ENCODE peak calls at places on chromosomes 3 and 15, in nine cellular contexts. One of them, this sample, is unnamed.

GRCh38 chr15:40006646-40007045 is 32.3 kb downstream of the SRP14 start:
- DNase-seq in stimulated activated CD8-positive, alpha-beta memory T cell treated with anti-CD3 and anti-CD28 coated beads, Interleukin-2, amount 100 ng/mL, for 1 hour: no peak
- DNase-seq in spleen: no peak
- DNase-seq in T-helper 17 cell: no peak
- DNase-seq in NCI-H1417: no peak
- DNase-seq in NCI-H69: peak; percentile 15
- DNase-seq in NCI-H2029: no peak
- DNase-seq in stimulated activated CD4-positive, alpha-beta T cell treated with anti-CD3 and anti-CD28 coated beads, Interleukin-12 subunit alpha, Interleukin-12 subunit beta, amount 100 ng/mL, for 48 hours: no peak
- DNase-seq in NCI-H748 treated with DMSO at 0.1 percent for 48 hours: no peak
- DNase-seq in this sample: no peak

GRCh38 chr3:169305460-169305859 is 358.1 kb downstream of the MECOM start:
- DNase-seq in stimulated activated CD8-positive, alpha-beta memory T cell treated with anti-CD3 and anti-CD28 coated beads, Interleukin-2, amount 100 ng/mL, for 1 hour: no peak
- DNase-seq in spleen: no peak
- DNase-seq in T-helper 17 cell: no peak
- DNase-seq in NCI-H1417: peak; percentile 45
- DNase-seq in NCI-H69: peak; percentile 71
- DNase-seq in NCI-H2029: no peak
- DNase-seq in stimulated activated CD4-positive, alpha-beta T cell treated with anti-CD3 and anti-CD28 coated beads, Interleukin-12 subunit alpha, Interleukin-12 subunit beta, amount 100 ng/mL, for 48 hours: no peak
- DNase-seq in NCI-H748 treated with DMSO at 0.1 percent for 48 hours: no peak
- DNase-seq in this sample: no peak

GRCh38 chr3:55226696-55227095 is 260.4 kb downstream of the WNT5A start:
- DNase-seq in stimulated activated CD8-positive, alpha-beta memory T cell treated with anti-CD3 and anti-CD28 coated beads, Interleukin-2, amount 100 ng/mL, for 1 hour: no peak
- DNase-seq in spleen: no peak
- DNase-seq in T-helper 17 cell: no peak
- DNase-seq in NCI-H1417: no peak
- DNase-seq in NCI-H69: no peak
- DNase-seq in NCI-H2029: no peak
- DNase-seq in stimulated activated CD4-positive, alpha-beta T cell treated with anti-CD3 and anti-CD28 coated beads, Interleukin-12 subunit alpha, Interleukin-12 subunit beta, amount 100 ng/mL, for 48 hours: no peak
- DNase-seq in NCI-H748 treated with DMSO at 0.1 percent for 48 hours: no peak
- DNase-seq in this sample: no peak

GRCh38 chr3:161273589-161274218 is 52.6 kb downstream of the NMD3 start:
- DNase-seq in stimulated activated CD8-positive, alpha-beta memory T cell treated with anti-CD3 and anti-CD28 coated beads, Interleukin-2, amount 100 ng/mL, for 1 hour: no peak
- DNase-seq in spleen: no peak
- DNase-seq in T-helper 17 cell: peak; percentile 18
- DNase-seq in NCI-H1417: peak; percentile 73
- DNase-seq in NCI-H69: peak; percentile 61
- DNase-seq in NCI-H2029: peak; percentile 21
- DNase-seq in stimulated activated CD4-positive, alpha-beta T cell treated with anti-CD3 and anti-CD28 coated beads, Interleukin-12 subunit alpha, Interleukin-12 subunit beta, amount 100 ng/mL, for 48 hours: peak; percentile 3
- DNase-seq in NCI-H748 treated with DMSO at 0.1 percent for 48 hours: peak; percentile 6
- DNase-seq in this sample: no peak

GRCh38 chr3:32896143-32896542 is 55.3 kb upstream of the CCR4 start:
- DNase-seq in stimulated activated CD8-positive, alpha-beta memory T cell treated with anti-CD3 and anti-CD28 coated beads, Interleukin-2, amount 100 ng/mL, for 1 hour: no peak
- DNase-seq in spleen: no peak
- DNase-seq in T-helper 17 cell: no peak
- DNase-seq in NCI-H1417: no peak
- DNase-seq in NCI-H69: no peak
- DNase-seq in NCI-H2029: no peak
- DNase-seq in stimulated activated CD4-positive, alpha-beta T cell treated with anti-CD3 and anti-CD28 coated beads, Interleukin-12 subunit alpha, Interleukin-12 subunit beta, amount 100 ng/mL, for 48 hours: no peak
- DNase-seq in NCI-H748 treated with DMSO at 0.1 percent for 48 hours: no peak
- DNase-seq in this sample: no peak

GRCh38 chr15:60758961-60759729 is 280.2 kb upstream of the ICE2 start:
- DNase-seq in stimulated activated CD8-positive, alpha-beta memory T cell treated with anti-CD3 and anti-CD28 coated beads, Interleukin-2, amount 100 ng/mL, for 1 hour: no peak
- DNase-seq in spleen: no peak
- DNase-seq in T-helper 17 cell: no peak
- DNase-seq in NCI-H1417: no peak
- DNase-seq in NCI-H69: no peak
- DNase-seq in NCI-H2029: no peak
- DNase-seq in stimulated activated CD4-positive, alpha-beta T cell treated with anti-CD3 and anti-CD28 coated beads, Interleukin-12 subunit alpha, Interleukin-12 subunit beta, amount 100 ng/mL, for 48 hours: no peak
- DNase-seq in NCI-H748 treated with DMSO at 0.1 percent for 48 hours: no peak
- DNase-seq in this sample: no peak

GRCh38 chr15:59892995-59893394 is 111.1 kb upstream of the FOXB1 start:
- DNase-seq in stimulated activated CD8-positive, alpha-beta memory T cell treated with anti-CD3 and anti-CD28 coated beads, Interleukin-2, amount 100 ng/mL, for 1 hour: no peak
- DNase-seq in spleen: no peak
- DNase-seq in T-helper 17 cell: no peak
- DNase-seq in NCI-H1417: no peak
- DNase-seq in NCI-H69: no peak
- DNase-seq in NCI-H2029: no peak
- DNase-seq in stimulated activated CD4-positive, alpha-beta T cell treated with anti-CD3 and anti-CD28 coated beads, Interleukin-12 subunit alpha, Interleukin-12 subunit beta, amount 100 ng/mL, for 48 hours: no peak
- DNase-seq in NCI-H748 treated with DMSO at 0.1 percent for 48 hours: no peak
- DNase-seq in this sample: no peak

GRCh38 chr15:101070502-101071273 is 151.5 kb downstream of the LRRK1 start:
- DNase-seq in stimulated activated CD8-positive, alpha-beta memory T cell treated with anti-CD3 and anti-CD28 coated beads, Interleukin-2, amount 100 ng/mL, for 1 hour: no peak
- DNase-seq in spleen: peak; percentile 41
- DNase-seq in T-helper 17 cell: no peak
- DNase-seq in NCI-H1417: peak; percentile 51
- DNase-seq in NCI-H69: peak; percentile 47
- DNase-seq in NCI-H2029: peak; percentile 16
- DNase-seq in stimulated activated CD4-positive, alpha-beta T cell treated with anti-CD3 and anti-CD28 coated beads, Interleukin-12 subunit alpha, Interleukin-12 subunit beta, amount 100 ng/mL, for 48 hours: no peak
- DNase-seq in NCI-H748 treated with DMSO at 0.1 percent for 48 hours: peak; percentile 26
- DNase-seq in this sample: no peak

GRCh38 chr15:42581272-42581730 is 5.9 kb downstream of the STARD9 start:
- DNase-seq in stimulated activated CD8-positive, alpha-beta memory T cell treated with anti-CD3 and anti-CD28 coated beads, Interleukin-2, amount 100 ng/mL, for 1 hour: peak; percentile 65
- DNase-seq in spleen: peak; percentile 97
- DNase-seq in T-helper 17 cell: peak; percentile 62
- DNase-seq in NCI-H1417: peak; percentile 81
- DNase-seq in NCI-H69: peak; percentile 85
- DNase-seq in NCI-H2029: peak; percentile 61
- DNase-seq in stimulated activated CD4-positive, alpha-beta T cell treated with anti-CD3 and anti-CD28 coated beads, Interleukin-12 subunit alpha, Interleukin-12 subunit beta, amount 100 ng/mL, for 48 hours: peak; percentile 76
- DNase-seq in NCI-H748 treated with DMSO at 0.1 percent for 48 hours: peak; percentile 67
- DNase-seq in this sample: peak; percentile 61

GRCh38 chr15:65423977-65424679 is 1.4 kb upstream of the IGDCC4 start:
- DNase-seq in stimulated activated CD8-positive, alpha-beta memory T cell treated with anti-CD3 and anti-CD28 coated beads, Interleukin-2, amount 100 ng/mL, for 1 hour: no peak
- DNase-seq in spleen: no peak
- DNase-seq in T-helper 17 cell: no peak
- DNase-seq in NCI-H1417: no peak
- DNase-seq in NCI-H69: peak; percentile 24
- DNase-seq in NCI-H2029: no peak
- DNase-seq in stimulated activated CD4-positive, alpha-beta T cell treated with anti-CD3 and anti-CD28 coated beads, Interleukin-12 subunit alpha, Interleukin-12 subunit beta, amount 100 ng/mL, for 48 hours: no peak
- DNase-seq in NCI-H748 treated with DMSO at 0.1 percent for 48 hours: no peak
- DNase-seq in this sample: no peak

GRCh38 chr15:22794621-22795167 is 8.2 kb downstream of the NIPA1 start:
- DNase-seq in stimulated activated CD8-positive, alpha-beta memory T cell treated with anti-CD3 and anti-CD28 coated beads, Interleukin-2, amount 100 ng/mL, for 1 hour: no peak
- DNase-seq in spleen: no peak
- DNase-seq in T-helper 17 cell: no peak
- DNase-seq in NCI-H1417: no peak
- DNase-seq in NCI-H69: no peak
- DNase-seq in NCI-H2029: no peak
- DNase-seq in stimulated activated CD4-positive, alpha-beta T cell treated with anti-CD3 and anti-CD28 coated beads, Interleukin-12 subunit alpha, Interleukin-12 subunit beta, amount 100 ng/mL, for 48 hours: no peak
- DNase-seq in NCI-H748 treated with DMSO at 0.1 percent for 48 hours: no peak
- DNase-seq in this sample: no peak

GRCh38 chr3:70086336-70086735 is 86.8 kb downstream of the SAMMSON start:
- DNase-seq in stimulated activated CD8-positive, alpha-beta memory T cell treated with anti-CD3 and anti-CD28 coated beads, Interleukin-2, amount 100 ng/mL, for 1 hour: no peak
- DNase-seq in spleen: no peak
- DNase-seq in T-helper 17 cell: no peak
- DNase-seq in NCI-H1417: no peak
- DNase-seq in NCI-H69: no peak
- DNase-seq in NCI-H2029: no peak
- DNase-seq in stimulated activated CD4-positive, alpha-beta T cell treated with anti-CD3 and anti-CD28 coated beads, Interleukin-12 subunit alpha, Interleukin-12 subunit beta, amount 100 ng/mL, for 48 hours: no peak
- DNase-seq in NCI-H748 treated with DMSO at 0.1 percent for 48 hours: no peak
- DNase-seq in this sample: no peak

GRCh38 chr3:140134231-140134630 is 199.2 kb downstream of the CLSTN2 start:
- DNase-seq in stimulated activated CD8-positive, alpha-beta memory T cell treated with anti-CD3 and anti-CD28 coated beads, Interleukin-2, amount 100 ng/mL, for 1 hour: no peak
- DNase-seq in spleen: no peak
- DNase-seq in T-helper 17 cell: no peak
- DNase-seq in NCI-H1417: no peak
- DNase-seq in NCI-H69: peak; percentile 12
- DNase-seq in NCI-H2029: no peak
- DNase-seq in stimulated activated CD4-positive, alpha-beta T cell treated with anti-CD3 and anti-CD28 coated beads, Interleukin-12 subunit alpha, Interleukin-12 subunit beta, amount 100 ng/mL, for 48 hours: no peak
- DNase-seq in NCI-H748 treated with DMSO at 0.1 percent for 48 hours: no peak
- DNase-seq in this sample: no peak

GRCh38 chr3:52568066-52568465 is 31.7 kb downstream of the UQCC5 start:
- DNase-seq in stimulated activated CD8-positive, alpha-beta memory T cell treated with anti-CD3 and anti-CD28 coated beads, Interleukin-2, amount 100 ng/mL, for 1 hour: no peak
- DNase-seq in spleen: no peak
- DNase-seq in T-helper 17 cell: no peak
- DNase-seq in NCI-H1417: no peak
- DNase-seq in NCI-H69: no peak
- DNase-seq in NCI-H2029: no peak
- DNase-seq in stimulated activated CD4-positive, alpha-beta T cell treated with anti-CD3 and anti-CD28 coated beads, Interleukin-12 subunit alpha, Interleukin-12 subunit beta, amount 100 ng/mL, for 48 hours: no peak
- DNase-seq in NCI-H748 treated with DMSO at 0.1 percent for 48 hours: no peak
- DNase-seq in this sample: no peak

GRCh38 chr15:40333922-40334492 is 6.7 kb downstream of the CCDC9B start:
- DNase-seq in stimulated activated CD8-positive, alpha-beta memory T cell treated with anti-CD3 and anti-CD28 coated beads, Interleukin-2, amount 100 ng/mL, for 1 hour: no peak
- DNase-seq in spleen: peak; percentile 87
- DNase-seq in T-helper 17 cell: no peak
- DNase-seq in NCI-H1417: peak; percentile 25
- DNase-seq in NCI-H69: peak; percentile 89
- DNase-seq in NCI-H2029: no peak
- DNase-seq in stimulated activated CD4-positive, alpha-beta T cell treated with anti-CD3 and anti-CD28 coated beads, Interleukin-12 subunit alpha, Interleukin-12 subunit beta, amount 100 ng/mL, for 48 hours: no peak
- DNase-seq in NCI-H748 treated with DMSO at 0.1 percent for 48 hours: no peak
- DNase-seq in this sample: no peak

GRCh38 chr3:12679468-12679867 is 15.6 kb upstream of the RAF1 start:
- DNase-seq in stimulated activated CD8-positive, alpha-beta memory T cell treated with anti-CD3 and anti-CD28 coated beads, Interleukin-2, amount 100 ng/mL, for 1 hour: no peak
- DNase-seq in spleen: no peak
- DNase-seq in T-helper 17 cell: no peak
- DNase-seq in NCI-H1417: no peak
- DNase-seq in NCI-H69: no peak
- DNase-seq in NCI-H2029: no peak
- DNase-seq in stimulated activated CD4-positive, alpha-beta T cell treated with anti-CD3 and anti-CD28 coated beads, Interleukin-12 subunit alpha, Interleukin-12 subunit beta, amount 100 ng/mL, for 48 hours: no peak
- DNase-seq in NCI-H748 treated with DMSO at 0.1 percent for 48 hours: no peak
- DNase-seq in this sample: no peak